ENCODE peak calls at places on chromosomes 7 and 10, in ten cellular contexts. R is NCI-H510A treated with DMSO at 0.1 percent for 48 hours, O is NCI-H187, A is osteoblast, V is H1, X is GM04503, G is NCI-H2081, Y is pulmonary artery endothelial cell, U is skeletal muscle cell, C is sigmoid colon. K is an unnamed sample.

GRCh38 chr10:8331896-8332729 is 277.6 kb downstream of the GATA3 start:
- DNase-seq in Y (no peak), U (no peak), V (peak; percentile 59), A (peak; percentile 47), O (no peak), C (no peak), R (no peak), G (peak; percentile 64), X (no peak), K (peak; percentile 16)

GRCh38 chr7:84674236-84674913 is 479.8 kb upstream of the SEMA3A start:
- DNase-seq in X (no peak), U (no peak), C (no peak), O (no peak), A (peak; percentile 77), R (no peak), Y (no peak), G (peak; percentile 93), V (no peak), K (no peak)

GRCh38 chr10:59271160-59271559 is 91.2 kb downstream of the FAM13C start:
- DNase-seq in R (peak; percentile 50), C (no peak), U (no peak), Y (no peak), O (no peak), G (no peak), V (no peak), A (no peak), X (no peak), K (no peak)

GRCh38 chr7:585229-585711 is 65.6 kb upstream of the PDGFA start:
- DNase-seq in G (no peak), V (no peak), A (no peak), C (no peak), X (no peak), R (no peak), Y (no peak), O (no peak), U (no peak), K (no peak)

GRCh38 chr10:75008952-75009351 is 102.5 kb upstream of the SAMD8 start:
- DNase-seq in U (no peak), X (no peak), V (no peak), R (no peak), G (no peak), A (no peak), Y (no peak), O (no peak), C (no peak), K (no peak)

GRCh38 chr7:142629588-142630260 is 119.5 kb upstream of the PRSS1 start:
- DNase-seq in C (no peak), R (no peak), O (no peak), Y (no peak), V (no peak), X (peak; percentile 28), A (peak; percentile 82), U (peak; percentile 27), G (no peak), K (no peak)

GRCh38 chr10:42753507-42754154 is 29.0 kb upstream of the BMS1 start:
- DNase-seq in Y (peak; percentile 20), G (no peak), U (no peak), V (no peak), R (no peak), C (no peak), X (no peak), A (peak; percentile 62), O (no peak), K (no peak)

GRCh38 chr7:1943933-1944618 is 274.0 kb downstream of the ELFN1 start:
- DNase-seq in Y (no peak), C (no peak), A (no peak), U (no peak), R (no peak), O (no peak), G (no peak), V (no peak), X (no peak), K (no peak)

GRCh38 chr10:62153191-62153590 is 115.5 kb downstream of the RTKN2 start:
- DNase-seq in R (no peak), C (no peak), O (no peak), G (no peak), A (no peak), X (peak; percentile 53), Y (no peak), U (peak; percentile 23), V (no peak), K (no peak)

GRCh38 chr7:18671176-18671575 is 175.6 kb downstream of the HDAC9 start:
- DNase-seq in A (no peak), G (no peak), V (no peak), Y (no peak), X (no peak), O (no peak), C (no peak), U (no peak), R (no peak), K (no peak)

GRCh38 chr10:112832959-112833358 is 117.1 kb upstream of the TCF7L2 start:
- DNase-seq in U (no peak), G (no peak), C (no peak), R (no peak), A (no peak), X (no peak), V (no peak), Y (no peak), O (no peak), K (no peak)

K was measured in iPS DF 6.9.